ENCODE peak calls at places on chromosomes 5 and 9, in nine cellular contexts. One of them, this sample, is unnamed.
A peak's percentile ranks its signal among the peaks of the same experiment; 100 is the strongest.

GRCh38 chr9:138043411-138044345 is 166.1 kb downstream of the CACNA1B start:
- DNase-seq in Calu3: no peak
- DNase-seq in Peyer's patch: peak; percentile 23
- DNase-seq in nephron progenitor cell: no peak
- DNase-seq in A549: no peak
- DNase-seq in brain microvascular endothelial cell: no peak
- DNase-seq in pancreas: no peak
- DNase-seq in D721Med: peak; percentile 15
- DNase-seq in breast epithelium: peak; percentile 11
- DNase-seq in this sample: no peak

GRCh38 chr5:170788626-170789304 is 5.2 kb downstream of the GABRP start:
- DNase-seq in Calu3: no peak
- DNase-seq in Peyer's patch: no peak
- DNase-seq in nephron progenitor cell: no peak
- DNase-seq in A549: no peak
- DNase-seq in brain microvascular endothelial cell: no peak
- DNase-seq in pancreas: no peak
- DNase-seq in D721Med: no peak
- DNase-seq in breast epithelium: no peak
- DNase-seq in this sample: no peak

GRCh38 chr5:14316471-14316870 is 173.3 kb downstream of the TRIO start:
- DNase-seq in Calu3: no peak
- DNase-seq in Peyer's patch: no peak
- DNase-seq in nephron progenitor cell: no peak
- DNase-seq in A549: no peak
- DNase-seq in brain microvascular endothelial cell: no peak
- DNase-seq in pancreas: no peak
- DNase-seq in D721Med: no peak
- DNase-seq in breast epithelium: no peak
- DNase-seq in this sample: no peak

GRCh38 chr5:176994460-176995121 is 12.0 kb downstream of the UIMC1 start:
- DNase-seq in Calu3: no peak
- DNase-seq in Peyer's patch: peak; percentile 78
- DNase-seq in nephron progenitor cell: no peak
- DNase-seq in A549: peak; percentile 41
- DNase-seq in brain microvascular endothelial cell: peak; percentile 53
- DNase-seq in pancreas: peak; percentile 53
- DNase-seq in D721Med: no peak
- DNase-seq in breast epithelium: no peak
- DNase-seq in this sample: no peak

GRCh38 chr5:151812757-151813309 is 41.1 kb downstream of the G3BP1 start:
- DNase-seq in Calu3: no peak
- DNase-seq in Peyer's patch: no peak
- DNase-seq in nephron progenitor cell: no peak
- DNase-seq in A549: no peak
- DNase-seq in brain microvascular endothelial cell: peak; percentile 22
- DNase-seq in pancreas: no peak
- DNase-seq in D721Med: no peak
- DNase-seq in breast epithelium: no peak
- DNase-seq in this sample: no peak

GRCh38 chr9:15724006-15724405 is 171.2 kb downstream of the CCDC171 start:
- DNase-seq in Calu3: no peak
- DNase-seq in Peyer's patch: no peak
- DNase-seq in nephron progenitor cell: no peak
- DNase-seq in A549: no peak
- DNase-seq in brain microvascular endothelial cell: peak; percentile 5
- DNase-seq in pancreas: no peak
- DNase-seq in D721Med: no peak
- DNase-seq in breast epithelium: no peak
- DNase-seq in this sample: no peak

GRCh38 chr5:42985129-42986037 is 54.7 kb downstream of the ANXA2R start:
- DNase-seq in Calu3: peak; percentile 38
- DNase-seq in Peyer's patch: no peak
- DNase-seq in nephron progenitor cell: no peak
- DNase-seq in A549: no peak
- DNase-seq in brain microvascular endothelial cell: peak; percentile 73
- DNase-seq in pancreas: no peak
- DNase-seq in D721Med: no peak
- DNase-seq in breast epithelium: no peak
- DNase-seq in this sample: no peak

GRCh38 chr5:36696059-36696673 is 89.8 kb downstream of the SLC1A3 start:
- DNase-seq in Calu3: peak; percentile 65
- DNase-seq in Peyer's patch: peak; percentile 65
- DNase-seq in nephron progenitor cell: peak; percentile 59
- DNase-seq in A549: peak; percentile 71
- DNase-seq in brain microvascular endothelial cell: peak; percentile 61
- DNase-seq in pancreas: peak; percentile 67
- DNase-seq in D721Med: no peak
- DNase-seq in breast epithelium: peak; percentile 59
- DNase-seq in this sample: no peak

GRCh38 chr5:11150976-11151375 is 389.9 kb upstream of the DAP start:
- DNase-seq in Calu3: no peak
- DNase-seq in Peyer's patch: no peak
- DNase-seq in nephron progenitor cell: no peak
- DNase-seq in A549: no peak
- DNase-seq in brain microvascular endothelial cell: no peak
- DNase-seq in pancreas: no peak
- DNase-seq in D721Med: no peak
- DNase-seq in breast epithelium: no peak
- DNase-seq in this sample: no peak

DNA sequence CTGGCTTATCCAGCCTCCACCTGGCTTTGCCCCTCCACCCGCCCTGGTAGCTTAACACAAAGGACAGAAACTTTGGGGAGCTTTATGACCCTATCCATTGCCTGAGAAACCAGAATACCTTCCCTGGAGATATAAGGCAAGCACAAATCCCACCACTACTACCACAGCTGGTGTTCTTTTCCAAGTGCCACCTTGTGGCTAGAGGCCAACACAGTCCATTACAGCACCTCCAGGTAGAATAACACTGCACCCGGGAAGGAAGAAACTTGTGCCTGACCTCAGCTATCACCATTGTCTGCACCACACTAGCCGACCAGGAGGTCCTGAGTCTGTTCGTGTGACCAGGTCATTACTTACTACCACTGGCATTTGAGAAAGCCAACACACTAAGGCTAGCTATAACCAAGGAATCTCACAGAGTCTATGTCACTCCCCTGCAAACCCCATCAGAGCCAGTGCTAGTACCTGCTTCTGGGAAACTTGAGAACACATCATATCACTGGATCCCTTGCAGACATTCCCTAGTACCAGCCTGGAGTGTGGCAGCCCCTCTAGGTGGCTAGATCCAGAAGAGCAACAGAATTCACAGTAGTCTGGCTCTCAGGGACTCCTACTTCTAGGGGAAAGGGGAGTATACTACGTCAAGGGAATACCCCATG is 74.0 kb upstream of the RUSC2 start:
- DNase-seq in Calu3: peak; percentile 3
- DNase-seq in Peyer's patch: no peak
- DNase-seq in nephron progenitor cell: no peak
- DNase-seq in A549: no peak
- DNase-seq in brain microvascular endothelial cell: no peak
- DNase-seq in pancreas: no peak
- DNase-seq in D721Med: no peak
- DNase-seq in breast epithelium: no peak
- DNase-seq in this sample: no peak
- TF ChIP-seq CTCF in Calu3: no peak
- TF ChIP-seq CTCF in Peyer's patch: no peak
- TF ChIP-seq CTCF in nephron progenitor cell: no peak
- TF ChIP-seq CTCF in A549: no peak
- TF ChIP-seq CTCF in brain microvascular endothelial cell: peak; percentile 37
- TF ChIP-seq CTCF in pancreas: no peak
- TF ChIP-seq CTCF in D721Med: peak; percentile 16
- TF ChIP-seq CTCF in breast epithelium: no peak
- TF ChIP-seq CTCF in this sample: no peak

GRCh38 chr5:119926301-119926700 is 296.9 kb downstream of the FAM170A start:
- DNase-seq in Calu3: no peak
- DNase-seq in Peyer's patch: no peak
- DNase-seq in nephron progenitor cell: no peak
- DNase-seq in A549: no peak
- DNase-seq in brain microvascular endothelial cell: no peak
- DNase-seq in pancreas: no peak
- DNase-seq in D721Med: no peak
- DNase-seq in breast epithelium: no peak
- DNase-seq in this sample: no peak
- TF ChIP-seq CTCF in Calu3: no peak
- TF ChIP-seq CTCF in Peyer's patch: no peak
- TF ChIP-seq CTCF in nephron progenitor cell: no peak
- TF ChIP-seq CTCF in A549: no peak
- TF ChIP-seq CTCF in brain microvascular endothelial cell: no peak
- TF ChIP-seq CTCF in pancreas: no peak
- TF ChIP-seq CTCF in D721Med: no peak
- TF ChIP-seq CTCF in breast epithelium: no peak
- TF ChIP-seq CTCF in this sample: no peak

GRCh38 chr5:69033690-69034089 is 60.1 kb upstream of the SLC30A5 start:
- DNase-seq in Calu3: no peak
- DNase-seq in Peyer's patch: no peak
- DNase-seq in nephron progenitor cell: no peak
- DNase-seq in A549: no peak
- DNase-seq in brain microvascular endothelial cell: no peak
- DNase-seq in pancreas: no peak
- DNase-seq in D721Med: no peak
- DNase-seq in breast epithelium: no peak
- DNase-seq in this sample: no peak

GRCh38 chr5:69030663-69031062 is 63.2 kb upstream of the SLC30A5 start:
- DNase-seq in Calu3: no peak
- DNase-seq in Peyer's patch: no peak
- DNase-seq in nephron progenitor cell: no peak
- DNase-seq in A549: no peak
- DNase-seq in brain microvascular endothelial cell: no peak
- DNase-seq in pancreas: no peak
- DNase-seq in D721Med: no peak
- DNase-seq in breast epithelium: no peak
- DNase-seq in this sample: no peak

GRCh38 chr5:69029292-69029691 is 64.5 kb upstream of the SLC30A5 start:
- DNase-seq in Calu3: no peak
- DNase-seq in Peyer's patch: no peak
- DNase-seq in nephron progenitor cell: no peak
- DNase-seq in A549: no peak
- DNase-seq in brain microvascular endothelial cell: no peak
- DNase-seq in pancreas: no peak
- DNase-seq in D721Med: no peak
- DNase-seq in breast epithelium: no peak
- DNase-seq in this sample: no peak

GRCh38 chr5:69035665-69036064 is 58.1 kb upstream of the SLC30A5 start:
- DNase-seq in Calu3: no peak
- DNase-seq in Peyer's patch: no peak
- DNase-seq in nephron progenitor cell: no peak
- DNase-seq in A549: no peak
- DNase-seq in brain microvascular endothelial cell: no peak
- DNase-seq in pancreas: no peak
- DNase-seq in D721Med: no peak
- DNase-seq in breast epithelium: no peak
- DNase-seq in this sample: no peak

GRCh38 chr5:69032009-69032408 is 61.8 kb upstream of the SLC30A5 start:
- DNase-seq in Calu3: no peak
- DNase-seq in Peyer's patch: no peak
- DNase-seq in nephron progenitor cell: no peak
- DNase-seq in A549: peak; percentile 20
- DNase-seq in brain microvascular endothelial cell: no peak
- DNase-seq in pancreas: no peak
- DNase-seq in D721Med: no peak
- DNase-seq in breast epithelium: no peak
- DNase-seq in this sample: no peak
- TF ChIP-seq CTCF in Calu3: no peak
- TF ChIP-seq CTCF in Peyer's patch: no peak
- TF ChIP-seq CTCF in nephron progenitor cell: no peak
- TF ChIP-seq CTCF in A549: no peak
- TF ChIP-seq CTCF in brain microvascular endothelial cell: peak; percentile 34
- TF ChIP-seq CTCF in pancreas: no peak
- TF ChIP-seq CTCF in D721Med: no peak
- TF ChIP-seq CTCF in breast epithelium: no peak
- TF ChIP-seq CTCF in this sample: no peak

GRCh38 chr5:120803282-120803681 is 339.2 kb downstream of the PRR16 start:
- DNase-seq in Calu3: no peak
- DNase-seq in Peyer's patch: no peak
- DNase-seq in nephron progenitor cell: no peak
- DNase-seq in A549: no peak
- DNase-seq in brain microvascular endothelial cell: no peak
- DNase-seq in pancreas: no peak
- DNase-seq in D721Med: no peak
- DNase-seq in breast epithelium: no peak
- DNase-seq in this sample: no peak
- TF ChIP-seq CTCF in Calu3: no peak
- TF ChIP-seq CTCF in Peyer's patch: no peak
- TF ChIP-seq CTCF in nephron progenitor cell: peak; percentile 26
- TF ChIP-seq CTCF in A549: peak; percentile 30
- TF ChIP-seq CTCF in brain microvascular endothelial cell: no peak
- TF ChIP-seq CTCF in pancreas: no peak
- TF ChIP-seq CTCF in D721Med: peak; percentile 33
- TF ChIP-seq CTCF in breast epithelium: no peak
- TF ChIP-seq CTCF in this sample: no peak

This sample was measured in omental fat pad.